ENCODE peak calls at places on chromosomes 16 and 17, in four cellular contexts. U is HCT116, Q is K562, Y is SK-N-SH. R is an unnamed sample.

GRCh38 chr16:59905131-59905530 is 1171.0 kb upstream of the GOT2 start:
- DNase-seq in U (no peak), Q (no peak), Y (no peak), R (no peak)

GRCh38 chr17:40564195-40564882 is 933 bp downstream of the CCR7 start:
- DNase-seq in U (no peak), Q (no peak), Y (no peak), R (no peak)

GRCh38 chr17:63500548-63501390 is 22.4 kb upstream of the KCNH6 start:
- DNase-seq in U (no peak), Q (no peak), Y (no peak), R (no peak)

GRCh38 chr16:57628008-57628781 is at the start of gene ADGRG1:
- DNase-seq in U (peak), Q (peak), Y (peak), R (peak)

GRCh38 chr16:56732832-56733231 is 2.9 kb downstream of the NUP93 start:
- DNase-seq in U (no peak), Q (no peak), Y (no peak), R (no peak)

GRCh38 chr17:15516150-15516549 is 47.1 kb downstream of the TVP23C start:
- DNase-seq in U (no peak), Q (no peak), Y (no peak), R (no peak)

GRCh38 chr16:21302898-21303528 is 24.9 kb upstream of the CRYM start:
- DNase-seq in U (peak), Q (peak), Y (no peak), R (no peak)

GRCh38 chr17:2707721-2708584 is 3.6 kb downstream of the CLUH start:
- DNase-seq in U (no peak), Q (peak), Y (peak), R (peak)

GRCh38 chr17:7238418-7239090 is 703 bp downstream of the PHF23 start:
- DNase-seq in U (no peak), Q (peak), Y (no peak), R (no peak)

GRCh38 chr17:73399056-73399455 is 87.3 kb upstream of the CDC42EP4 start:
- DNase-seq in U (no peak), Q (no peak), Y (no peak), R (no peak)

GRCh38 chr16:67563708-67564468 is 1.6 kb downstream of the CTCF start:
- DNase-seq in U (no peak), Q (peak), Y (peak), R (peak)

GRCh38 chr16:15811778-15812750 is 44.8 kb downstream of the MYH11 start:
- DNase-seq in U (no peak), Q (no peak), Y (no peak), R (no peak)

GRCh38 chr16:48914070-48914469 is 304.1 kb upstream of the N4BP1 start:
- DNase-seq in U (no peak), Q (no peak), Y (no peak), R (no peak)

GRCh38 chr17:4759776-4760236 is 11.9 kb upstream of the TM4SF5 start:
- DNase-seq in U (no peak), Q (peak), Y (no peak), R (peak)

GRCh38 chr17:63124958-63125357 is 158.9 kb downstream of the TANC2 start:
- DNase-seq in U (no peak), Q (no peak), Y (no peak), R (no peak)

GRCh38 chr16:51110618-51111234 is 40.3 kb downstream of the SALL1 start:
- DNase-seq in U (no peak), Q (no peak), Y (no peak), R (no peak)

GRCh38 chr16:53098526-53099317 is 43.9 kb downstream of the CHD9 start:
- DNase-seq in U (no peak), Q (peak), Y (peak), R (peak)

GRCh38 chr17:2593846-2594656 is 597 bp downstream of the PAFAH1B1 start:
- DNase-seq in U (peak), Q (peak), Y (peak), R (peak)

GRCh38 chr16:85418978-85419491 is 194.1 kb upstream of the GSE1 start:
- DNase-seq in U (no peak), Q (no peak), Y (no peak), R (no peak)

GRCh38 chr17:14304222-14304844 is 3.5 kb downstream of the HS3ST3B1 start:
- DNase-seq in U (no peak), Q (no peak), Y (no peak), R (no peak)

GRCh38 chr17:977163-977562 is 2.4 kb downstream of the NXN start:
- DNase-seq in U (no peak), Q (no peak), Y (no peak), R (no peak)

GRCh38 chr16:14109077-14109775 is 38.1 kb downstream of the MRTFB start:
- DNase-seq in U (no peak), Q (no peak), Y (no peak), R (no peak)
- TF ChIP-seq ELF1 in U (no peak), Q (no peak), Y (no peak), R (no peak)

GRCh38 chr16:88963583-88963982 is 13.4 kb downstream of the CBFA2T3 start:
- DNase-seq in U (no peak), Q (no peak), Y (no peak), R (no peak)
- TF ChIP-seq ELF1 in U (no peak), Q (no peak), Y (no peak), R (no peak)

DNA sequence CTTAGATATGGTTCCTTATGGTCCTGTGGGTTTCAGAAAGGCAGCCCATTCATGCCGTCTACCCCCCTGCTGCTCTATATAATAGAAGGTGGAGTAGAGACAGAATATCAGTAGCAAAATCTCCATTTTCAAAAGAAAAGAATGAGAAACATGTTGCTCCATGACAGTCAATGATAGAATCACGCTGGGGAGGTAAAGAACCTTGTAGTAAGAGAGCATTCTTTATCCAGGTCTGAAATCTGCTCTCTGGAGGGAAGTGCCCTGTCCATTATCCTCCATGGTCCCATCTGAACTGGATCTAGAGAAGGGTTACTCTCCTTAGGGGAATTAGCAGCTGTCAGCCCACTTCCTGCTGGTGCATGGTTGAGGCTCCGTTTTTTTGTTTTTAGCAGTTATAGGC is 272.8 kb downstream of the WWOX start:
- DNase-seq in U (no peak), Q (no peak), Y (no peak), R (no peak)
- TF ChIP-seq ELF1 in U (no peak), Q (no peak), Y (no peak), R (no peak)

DNA sequence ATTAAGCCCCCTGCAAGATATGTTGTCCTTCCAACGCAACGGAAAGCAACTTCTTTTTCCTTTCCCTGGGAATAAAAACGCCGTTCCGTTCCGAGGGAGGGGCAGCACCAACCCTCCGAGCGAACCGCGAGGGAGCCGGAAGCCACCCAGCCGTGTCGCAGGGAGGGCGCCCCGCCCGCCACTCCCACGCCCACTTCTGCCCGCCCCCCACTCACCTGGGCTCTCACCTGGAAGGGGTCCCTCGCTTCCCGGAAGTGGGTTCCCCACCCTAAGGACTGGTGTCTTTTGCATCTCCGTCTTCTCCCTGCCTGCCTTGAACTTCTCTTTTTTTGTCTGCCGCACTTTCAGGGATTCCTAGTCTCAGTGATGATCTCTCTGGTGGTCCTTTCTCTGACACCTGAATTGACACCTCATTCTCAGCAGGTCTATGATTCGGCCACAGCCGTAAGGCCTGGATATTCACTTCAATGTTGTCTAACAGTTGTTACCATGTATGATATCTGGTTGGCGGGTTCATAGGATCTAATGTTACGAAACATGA is 25.3 kb upstream of the SLC47A1 start:
- DNase-seq in U (no peak), Q (no peak), Y (peak), R (no peak)
- TF ChIP-seq ELF1 in U (no peak), Q (no peak), Y (no peak), R (no peak)

GRCh38 chr17:28449861-28450260 is 23.6 kb upstream of the SLC13A2 start:
- DNase-seq in U (no peak), Q (no peak), Y (no peak), R (no peak)

GRCh38 chr17:28447396-28447760 is 26.1 kb upstream of the SLC13A2 start:
- DNase-seq in U (no peak), Q (no peak), Y (no peak), R (no peak)

GRCh38 chr17:28443901-28444638 is 29.4 kb upstream of the SLC13A2 start:
- DNase-seq in U (no peak), Q (no peak), Y (no peak), R (no peak)

GRCh38 chr17:28446716-28447395 is 26.6 kb upstream of the SLC13A2 start:
- DNase-seq in U (no peak), Q (no peak), Y (no peak), R (no peak)
- TF ChIP-seq ELF1 in U (no peak), Q (no peak), Y (no peak), R (no peak)

GRCh38 chr17:77383613-77384608 is 243.1 kb downstream of the SEC14L1 start:
- DNase-seq in U (no peak), Q (no peak), Y (no peak), R (no peak)
- TF ChIP-seq ELF1 in U (no peak), Q (no peak), Y (no peak), R (no peak)

DNA sequence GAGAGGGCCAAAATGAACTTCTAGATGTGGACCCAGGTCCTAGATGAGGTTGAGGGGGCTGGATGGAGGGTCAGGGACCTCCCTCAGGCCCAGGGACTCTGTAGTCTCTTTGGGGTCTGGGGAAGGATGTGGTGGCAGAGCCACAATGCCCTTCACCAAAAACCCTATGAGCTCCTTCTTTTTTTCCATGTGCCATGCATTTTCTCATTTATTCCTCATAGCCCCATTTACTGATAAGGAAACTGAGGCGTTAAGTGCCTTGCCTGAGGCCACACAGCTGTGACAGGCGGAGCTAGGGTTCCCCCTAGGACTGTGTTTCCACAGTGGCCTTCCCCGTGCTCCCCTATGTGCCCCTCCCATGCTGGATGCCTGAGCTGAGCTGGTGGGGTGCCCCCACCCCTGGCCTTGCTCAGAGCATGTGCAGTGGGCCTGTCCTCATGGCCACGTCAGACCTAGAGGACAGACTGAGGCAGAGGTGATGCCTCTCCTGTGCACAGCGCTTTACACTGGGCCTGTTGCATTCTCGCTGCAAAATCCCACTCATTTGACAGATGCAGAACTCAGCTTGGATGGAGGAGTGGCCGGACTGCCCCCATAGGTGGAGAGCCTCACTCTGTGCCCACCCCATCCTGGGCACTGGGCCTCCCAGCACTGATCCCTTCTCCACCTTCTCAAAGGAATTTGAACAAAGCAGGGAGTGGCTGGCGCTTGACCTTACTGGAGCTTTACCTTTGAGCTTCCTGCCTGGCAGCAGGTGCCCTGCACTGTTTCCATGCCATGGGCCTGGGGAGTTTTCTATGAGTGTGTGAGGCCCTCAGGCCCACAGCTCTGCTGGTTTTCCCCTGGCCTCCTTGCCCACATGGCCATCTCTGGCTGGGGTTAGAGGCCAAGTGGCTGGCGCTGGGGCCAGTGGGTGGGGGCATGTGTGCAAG is 2.5 kb downstream of the MAP2K3 start:
- DNase-seq in U (peak), Q (no peak), Y (no peak), R (peak)
- TF ChIP-seq ELF1 in U (no peak), Q (no peak), Y (no peak), R (no peak)

GRCh38 chr16:86504315-86505184 is 5.8 kb upstream of the FOXF1 start:
- DNase-seq in U (no peak), Q (no peak), Y (no peak), R (no peak)
- TF ChIP-seq ELF1 in U (no peak), Q (no peak), Y (no peak), R (no peak)

R was measured in HepG2.